ENCODE peak calls at places on chromosome 20, in seven cellular contexts. Z is psoas muscle, I is heart right ventricle, N is fibroblast of lung, E is OCI-LY7, U is adipocyte, R is aorta. J is an unnamed sample. For H3K36me3, the result is how much of the 10 kb centered on the place peaks cover.

GRCh38 chr20:19256085-19256484 is 43.6 kb downstream of the SLC24A3 start:
- DNase-seq in Z (no peak), I (no peak), N (no peak), E (no peak), U (peak), R (no peak), J (no peak)

GRCh38 chr20:43843965-43844660 is 70.5 kb upstream of the TOX2 start:
- DNase-seq in Z (no peak), I (no peak), N (no peak), E (no peak), U (no peak), R (no peak), J (no peak)

GRCh38 chr20:44467289-44467883 is 8.3 kb upstream of the TTPAL start:
- DNase-seq in Z (peak), I (peak), N (no peak), E (no peak), U (peak), R (peak), J (peak)

GRCh38 chr20:14992961-14993360 is 655.5 kb upstream of the FLRT3 start:
- DNase-seq in Z (no peak), I (no peak), N (peak), E (no peak), U (peak), R (no peak), J (no peak)

GRCh38 chr20:32429343-32429742 is 71.2 kb downstream of the ASXL1 start:
- DNase-seq in Z (no peak), I (no peak), N (no peak), E (no peak), U (no peak), R (no peak), J (no peak)

GRCh38 chr20:20303742-20304141 is 64.2 kb upstream of the INSM1 start:
- DNase-seq in Z (peak), I (peak), N (no peak), E (peak), U (no peak), R (no peak), J (peak)

GRCh38 chr20:53557157-53557556 is 36.5 kb downstream of the ZNF217 start:
- DNase-seq in Z (no peak), I (no peak), N (no peak), E (no peak), U (no peak), R (no peak), J (no peak)

GRCh38 chr20:14643146-14643545 is 305.7 kb upstream of the FLRT3 start:
- DNase-seq in Z (no peak), I (no peak), N (no peak), E (no peak), U (no peak), R (no peak), J (no peak)

GRCh38 chr20:50969912-50970311 is 11.3 kb downstream of the MOCS3 start:
- DNase-seq in Z (no peak), I (no peak), N (no peak), E (no peak), U (no peak), R (no peak), J (no peak)

GRCh38 chr20:2086177-2086979 is 15.2 kb upstream of the STK35 start:
- DNase-seq in Z (no peak), I (no peak), N (no peak), E (no peak), U (no peak), R (no peak), J (no peak)

GRCh38 chr20:2093200-2093781 is 8.3 kb upstream of the STK35 start:
- DNase-seq in Z (no peak), I (no peak), N (no peak), E (peak), U (peak), R (no peak), J (no peak)

GRCh38 chr20:2086980-2087377 is 14.6 kb upstream of the STK35 start:
- DNase-seq in Z (no peak), I (no peak), N (no peak), E (no peak), U (no peak), R (no peak), J (no peak)

GRCh38 chr20:2088904-2089303 is 12.7 kb upstream of the STK35 start:
- DNase-seq in Z (no peak), I (no peak), N (no peak), E (no peak), U (no peak), R (no peak), J (no peak)

DNA sequence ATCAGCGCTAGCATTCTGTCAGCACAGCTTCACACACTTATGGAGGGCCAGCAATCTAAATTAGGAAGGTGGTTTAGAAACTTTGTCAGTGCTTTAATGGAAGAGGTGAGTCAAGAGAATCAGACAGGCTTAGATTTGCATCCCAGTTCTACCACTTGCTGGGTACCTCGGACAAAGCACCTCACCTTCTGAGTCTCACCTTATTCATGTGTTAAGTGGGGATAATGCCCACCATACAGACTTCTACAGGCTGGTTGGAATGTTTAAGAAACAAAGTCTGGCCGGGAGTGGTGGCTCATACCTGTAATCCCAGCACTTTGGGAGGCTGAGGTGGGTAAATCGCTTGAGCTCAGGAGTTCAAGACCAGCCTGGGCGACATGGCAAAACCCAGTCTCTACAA is 12.2 kb upstream of the STK35 start:
- DNase-seq in Z (no peak), I (no peak), N (no peak), E (no peak), U (no peak), R (no peak), J (no peak)
- H3K36me3 ChIP-seq in Z (under half), I (under half), N (under half), E (under half), U (under half), R (under half), J (under half)

GRCh38 chr20:47276251-47276650 is 80.2 kb downstream of the ZMYND8 start:
- DNase-seq in Z (no peak), I (no peak), N (no peak), E (no peak), U (no peak), R (no peak), J (no peak)
- H3K36me3 ChIP-seq in Z (under half), I (under half), N (under half), E (half or more), U (under half), R (under half), J (under half)

GRCh38 chr20:39016496-39016895 is 54.4 kb downstream of the DHX35 start:
- DNase-seq in Z (no peak), I (no peak), N (peak), E (no peak), U (no peak), R (no peak), J (no peak)
- H3K36me3 ChIP-seq in Z (under half), I (under half), N (under half), E (half or more), U (under half), R (under half), J (half or more)

DNA sequence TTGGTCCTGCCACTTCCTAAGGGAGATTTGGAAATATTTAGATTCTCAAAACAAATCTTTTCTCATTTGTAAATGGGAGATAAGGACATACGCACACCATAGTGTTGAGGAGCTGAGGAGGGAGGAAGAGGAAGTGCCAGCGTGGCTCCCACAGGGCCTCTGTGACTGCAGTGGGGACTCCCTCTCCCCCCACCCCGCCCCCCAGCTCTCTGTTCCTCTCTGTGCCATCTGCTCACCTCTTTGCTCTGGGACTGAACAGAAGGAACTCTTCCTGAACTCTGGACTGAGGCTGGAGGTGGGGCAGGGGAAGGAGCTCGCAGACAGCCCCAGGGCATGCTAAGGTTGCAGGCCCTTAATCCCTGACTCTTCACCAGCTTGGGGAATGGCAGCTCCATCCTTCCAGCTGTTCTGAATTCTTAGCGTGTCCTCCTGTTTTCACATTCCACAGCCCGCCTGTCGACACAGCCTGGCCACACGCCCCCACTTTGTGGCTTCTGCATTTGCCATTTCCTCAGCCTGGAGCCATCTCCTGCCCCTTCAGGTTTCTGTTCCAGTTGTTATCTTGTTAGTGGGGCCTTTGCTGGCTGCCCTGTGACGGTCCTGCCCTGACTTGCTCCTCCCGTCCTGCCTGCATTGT is 11.5 kb downstream of the DDX27 start:
- DNase-seq in Z (peak), I (peak), N (no peak), E (no peak), U (peak), R (no peak), J (peak)
- H3K36me3 ChIP-seq in Z (under half), I (half or more), N (under half), E (half or more), U (half or more), R (under half), J (half or more)

DNA sequence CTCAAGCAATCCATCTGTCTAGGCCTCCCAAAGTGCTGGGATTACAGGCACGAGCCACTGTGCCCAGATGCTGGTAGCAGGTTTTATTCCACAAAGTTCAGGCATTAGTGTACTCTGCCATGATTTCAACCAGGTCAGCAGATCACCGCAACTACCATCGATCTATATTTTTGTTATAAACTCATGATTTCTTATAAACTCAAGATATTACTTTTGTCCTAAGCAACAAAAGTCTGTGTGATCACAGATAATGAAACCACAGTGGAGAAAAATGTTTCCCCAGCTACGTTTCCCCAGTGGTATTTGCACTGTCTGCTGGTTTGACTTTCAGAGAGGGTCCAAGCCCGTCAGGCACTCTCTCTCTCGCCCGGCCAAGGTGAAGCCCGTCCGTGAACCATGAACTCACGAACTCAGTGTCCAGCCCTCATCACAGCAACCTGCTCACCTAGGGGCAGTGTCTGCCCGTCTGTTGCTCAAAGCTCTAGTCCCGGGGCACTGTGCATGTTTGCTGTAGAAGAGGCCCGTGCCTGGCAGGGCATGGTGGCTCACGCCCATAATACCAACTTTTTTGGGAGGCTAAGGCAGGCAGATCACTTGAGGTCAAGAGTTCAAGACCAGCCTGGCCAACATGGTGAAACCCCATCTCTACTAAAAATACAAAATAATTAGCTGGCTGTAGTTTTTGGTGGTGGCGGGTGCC is 7.0 kb downstream of the SLC4A11 start:
- DNase-seq in Z (no peak), I (no peak), N (no peak), E (no peak), U (no peak), R (no peak), J (no peak)
- H3K36me3 ChIP-seq in Z (under half), I (under half), N (under half), E (under half), U (under half), R (under half), J (under half)

DNA sequence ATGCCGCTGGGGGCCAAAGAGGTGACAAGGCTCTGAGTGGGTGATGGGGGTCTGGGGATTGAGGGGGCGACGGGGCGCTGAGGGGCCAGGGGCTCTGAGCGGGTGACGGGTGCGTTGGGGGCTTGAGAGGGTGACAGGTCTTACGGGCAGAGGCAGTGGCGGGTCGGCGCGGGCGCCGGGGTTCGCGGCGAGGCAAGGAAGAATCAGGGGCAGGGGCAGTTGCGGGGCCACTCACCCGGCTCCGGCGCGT is 146 bp downstream of the ZNFX1 start:
- DNase-seq in Z (no peak), I (no peak), N (no peak), E (no peak), U (no peak), R (no peak), J (no peak)
- H3K36me3 ChIP-seq in Z (under half), I (half or more), N (under half), E (half or more), U (half or more), R (under half), J (half or more)

GRCh38 chr20:63957004-63957689 is 931 bp upstream of the UCKL1 start:
- DNase-seq in Z (peak), I (peak), N (peak), E (peak), U (peak), R (no peak), J (peak)

GRCh38 chr20:63958964-63959698 is 2.9 kb upstream of the UCKL1 start:
- DNase-seq in Z (no peak), I (no peak), N (no peak), E (no peak), U (no peak), R (no peak), J (no peak)

GRCh38 chr20:63957690-63958441 is 1.6 kb upstream of the UCKL1 start:
- DNase-seq in Z (no peak), I (no peak), N (peak), E (peak), U (no peak), R (no peak), J (no peak)

GRCh38 chr20:63959699-63960075 is 3.5 kb upstream of the UCKL1 start:
- DNase-seq in Z (no peak), I (peak), N (no peak), E (no peak), U (no peak), R (no peak), J (no peak)

DNA sequence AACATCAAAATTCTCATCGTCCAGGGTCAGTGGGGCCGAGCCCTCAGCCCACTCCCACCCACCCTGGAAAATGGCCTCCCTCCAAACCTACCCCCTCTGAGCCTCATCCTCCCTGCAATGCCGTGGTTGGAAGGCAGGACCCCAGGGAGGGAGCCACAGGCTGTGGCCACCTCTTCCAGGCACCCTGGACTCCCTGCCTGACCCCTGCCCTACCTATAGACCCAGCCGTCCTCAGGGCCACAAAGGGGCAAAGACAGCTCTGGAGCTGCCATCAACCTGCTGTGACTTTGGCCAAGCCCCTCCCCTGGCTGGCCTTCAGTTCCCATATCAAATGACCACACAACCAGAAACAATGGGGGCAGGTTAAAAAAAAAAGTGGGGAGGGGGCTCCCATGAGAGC is 2.3 kb upstream of the UCKL1 start:
- DNase-seq in Z (no peak), I (no peak), N (no peak), E (no peak), U (no peak), R (no peak), J (no peak)
- H3K36me3 ChIP-seq in Z (under half), I (under half), N (under half), E (under half), U (under half), R (under half), J (under half)